ENCODE peak calls at places on chromosomes 3 and 15, in four cellular contexts. One of them, this sample, is unnamed.

GRCh38 chr15:38193496-38193895 is 59.1 kb upstream of the SPRED1 start:
- DNase-seq in brain microvascular endothelial cell: no peak
- DNase-seq in A549: no peak
- DNase-seq in epithelial cell of esophagus: no peak
- DNase-seq in this sample: no peak

GRCh38 chr3:177443469-177443868 is 246.2 kb upstream of the TBL1XR1 start:
- DNase-seq in A549: no peak
- DNase-seq in epithelial cell of esophagus: peak
- DNase-seq in brain microvascular endothelial cell: peak
- DNase-seq in this sample: peak

GRCh38 chr15:31274496-31275330 is 51.9 kb upstream of the KLF13 start:
- DNase-seq in brain microvascular endothelial cell: no peak
- DNase-seq in epithelial cell of esophagus: no peak
- DNase-seq in A549: no peak
- DNase-seq in this sample: no peak

GRCh38 chr3:196214783-196215441 is 1.4 kb upstream of the SLC51A start:
- DNase-seq in brain microvascular endothelial cell: no peak
- DNase-seq in epithelial cell of esophagus: no peak
- DNase-seq in A549: no peak
- DNase-seq in this sample: no peak

GRCh38 chr3:196990654-196991053 is 22.0 kb upstream of the PIGZ start:
- DNase-seq in A549: no peak
- DNase-seq in brain microvascular endothelial cell: no peak
- DNase-seq in epithelial cell of esophagus: no peak
- DNase-seq in this sample: no peak

GRCh38 chr3:150150633-150151032 is 179.9 kb upstream of the PFN2 start:
- DNase-seq in A549: no peak
- DNase-seq in epithelial cell of esophagus: peak
- DNase-seq in brain microvascular endothelial cell: no peak
- DNase-seq in this sample: no peak

GRCh38 chr3:168952551-168952950 is 711.0 kb downstream of the MECOM start:
- DNase-seq in epithelial cell of esophagus: peak
- DNase-seq in A549: no peak
- DNase-seq in brain microvascular endothelial cell: no peak
- DNase-seq in this sample: peak

GRCh38 chr3:69806735-69807438 is 67.6 kb downstream of the MITF start:
- DNase-seq in A549: no peak
- DNase-seq in epithelial cell of esophagus: no peak
- DNase-seq in brain microvascular endothelial cell: peak
- DNase-seq in this sample: no peak

GRCh38 chr3:51389423-51390183 is 1.5 kb upstream of the RBM15B start:
- DNase-seq in epithelial cell of esophagus: peak
- DNase-seq in brain microvascular endothelial cell: peak
- DNase-seq in A549: peak
- DNase-seq in this sample: no peak

GRCh38 chr15:59260090-59260489 is 53.4 kb downstream of the LDHAL6B start:
- DNase-seq in A549: no peak
- DNase-seq in brain microvascular endothelial cell: no peak
- DNase-seq in epithelial cell of esophagus: no peak
- DNase-seq in this sample: no peak

GRCh38 chr15:94053626-94054025 is 177.7 kb upstream of the MCTP2 start:
- DNase-seq in epithelial cell of esophagus: no peak
- DNase-seq in brain microvascular endothelial cell: no peak
- DNase-seq in A549: no peak
- DNase-seq in this sample: no peak

GRCh38 chr3:73298243-73299183 is 237.1 kb downstream of the EBLN2 start:
- DNase-seq in epithelial cell of esophagus: no peak
- DNase-seq in brain microvascular endothelial cell: no peak
- DNase-seq in A549: no peak
- DNase-seq in this sample: no peak

GRCh38 chr15:67794832-67795574 is 30.3 kb upstream of the SKOR1 start:
- DNase-seq in epithelial cell of esophagus: no peak
- DNase-seq in A549: no peak
- DNase-seq in brain microvascular endothelial cell: no peak
- DNase-seq in this sample: no peak

GRCh38 chr15:29773816-29774215 is 48.5 kb downstream of the TJP1 start:
- DNase-seq in epithelial cell of esophagus: no peak
- DNase-seq in A549: no peak
- DNase-seq in brain microvascular endothelial cell: no peak
- DNase-seq in this sample: no peak

GRCh38 chr15:62559049-62559733 is 394.1 kb upstream of the C2CD4B start:
- DNase-seq in A549: no peak
- DNase-seq in epithelial cell of esophagus: no peak
- DNase-seq in brain microvascular endothelial cell: peak
- DNase-seq in this sample: no peak

GRCh38 chr15:51879555-51879954 is 50.1 kb downstream of the TMOD3 start:
- DNase-seq in epithelial cell of esophagus: peak
- DNase-seq in A549: no peak
- DNase-seq in brain microvascular endothelial cell: peak
- DNase-seq in this sample: no peak

GRCh38 chr3:46360904-46361303 is 7.0 kb downstream of the CCR2 start:
- DNase-seq in A549: no peak
- DNase-seq in epithelial cell of esophagus: no peak
- DNase-seq in brain microvascular endothelial cell: no peak
- DNase-seq in this sample: no peak

GRCh38 chr3:11154953-11155325 is 646 bp downstream of the HRH1 start:
- DNase-seq in A549: no peak
- DNase-seq in brain microvascular endothelial cell: no peak
- DNase-seq in epithelial cell of esophagus: peak
- DNase-seq in this sample: no peak

GRCh38 chr15:31161990-31162389 is 60.5 kb upstream of the TRPM1 start:
- DNase-seq in epithelial cell of esophagus: no peak
- DNase-seq in brain microvascular endothelial cell: no peak
- DNase-seq in A549: no peak
- DNase-seq in this sample: no peak

GRCh38 chr3:23915537-23916108 is 1.2 kb downstream of the NKIRAS1 start:
- DNase-seq in epithelial cell of esophagus: no peak
- DNase-seq in A549: no peak
- DNase-seq in brain microvascular endothelial cell: peak
- DNase-seq in this sample: no peak

GRCh38 chr3:129448187-129448895 is 8.3 kb downstream of the IFT122 start:
- DNase-seq in A549: no peak
- DNase-seq in brain microvascular endothelial cell: no peak
- DNase-seq in epithelial cell of esophagus: no peak
- DNase-seq in this sample: no peak

GRCh38 chr3:156762631-156763185 is 63.4 kb upstream of the LEKR1 start:
- DNase-seq in A549: no peak
- DNase-seq in brain microvascular endothelial cell: peak
- DNase-seq in epithelial cell of esophagus: peak
- DNase-seq in this sample: peak

GRCh38 chr3:127740136-127740915 is 67.6 kb downstream of the ABTB1 start:
- DNase-seq in brain microvascular endothelial cell: peak
- DNase-seq in A549: no peak
- DNase-seq in epithelial cell of esophagus: no peak
- DNase-seq in this sample: no peak

GRCh38 chr3:39148116-39149058 is 5.0 kb downstream of the CSRNP1 start:
- DNase-seq in A549: no peak
- DNase-seq in epithelial cell of esophagus: peak
- DNase-seq in brain microvascular endothelial cell: peak
- DNase-seq in this sample: no peak
- H3K4me3 ChIP-seq in A549: peak
- H3K4me3 ChIP-seq in epithelial cell of esophagus: no peak
- H3K4me3 ChIP-seq in brain microvascular endothelial cell: peak
- H3K4me3 ChIP-seq in this sample: no peak

DNA sequence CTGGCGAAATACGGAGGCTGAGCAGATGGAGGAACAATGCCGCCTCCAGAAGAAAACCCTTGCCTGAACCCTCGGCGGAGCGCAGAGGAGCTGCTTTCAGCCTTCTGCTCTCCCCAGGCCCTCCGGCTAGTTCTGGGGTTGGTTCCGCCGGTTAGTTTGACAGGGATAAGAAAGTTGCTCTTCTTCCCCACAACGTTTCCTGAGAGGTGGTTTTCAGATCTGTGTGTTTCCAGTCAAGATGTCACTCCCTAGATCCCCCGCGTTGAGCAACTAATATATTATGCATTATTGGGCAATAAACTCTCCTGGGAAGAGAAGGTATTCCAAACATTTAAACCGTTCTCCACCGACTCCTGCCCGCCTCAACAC is 551 bp downstream of the NLGN1 start:
- DNase-seq in epithelial cell of esophagus: peak
- DNase-seq in brain microvascular endothelial cell: no peak
- DNase-seq in A549: no peak
- DNase-seq in this sample: peak
- H3K4me3 ChIP-seq in epithelial cell of esophagus: peak
- H3K4me3 ChIP-seq in brain microvascular endothelial cell: peak
- H3K4me3 ChIP-seq in A549: peak
- H3K4me3 ChIP-seq in this sample: peak

DNA sequence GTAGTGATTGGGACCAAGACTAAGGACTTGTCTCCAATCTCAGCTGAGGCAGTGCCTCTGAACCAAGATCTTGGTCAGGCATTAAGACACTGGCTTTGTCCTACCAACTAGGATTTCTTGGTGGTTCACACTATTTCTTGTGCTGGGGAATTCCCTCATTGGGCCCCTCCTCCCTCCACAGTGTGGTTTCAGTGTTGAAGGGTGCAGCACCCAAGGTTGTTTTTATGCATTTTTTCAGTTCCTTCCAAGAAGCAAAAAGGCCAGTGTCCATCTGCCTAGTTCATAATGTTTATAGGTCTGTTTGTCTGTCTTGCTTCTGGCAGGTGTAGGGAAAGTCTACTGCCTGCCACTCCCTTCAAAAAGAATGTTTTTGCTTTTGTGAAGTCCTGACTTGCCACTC is 10.6 kb upstream of the ITPKA start:
- DNase-seq in epithelial cell of esophagus: no peak
- DNase-seq in brain microvascular endothelial cell: no peak
- DNase-seq in A549: no peak
- DNase-seq in this sample: no peak
- H3K4me3 ChIP-seq in epithelial cell of esophagus: no peak
- H3K4me3 ChIP-seq in brain microvascular endothelial cell: no peak
- H3K4me3 ChIP-seq in A549: no peak
- H3K4me3 ChIP-seq in this sample: no peak

DNA sequence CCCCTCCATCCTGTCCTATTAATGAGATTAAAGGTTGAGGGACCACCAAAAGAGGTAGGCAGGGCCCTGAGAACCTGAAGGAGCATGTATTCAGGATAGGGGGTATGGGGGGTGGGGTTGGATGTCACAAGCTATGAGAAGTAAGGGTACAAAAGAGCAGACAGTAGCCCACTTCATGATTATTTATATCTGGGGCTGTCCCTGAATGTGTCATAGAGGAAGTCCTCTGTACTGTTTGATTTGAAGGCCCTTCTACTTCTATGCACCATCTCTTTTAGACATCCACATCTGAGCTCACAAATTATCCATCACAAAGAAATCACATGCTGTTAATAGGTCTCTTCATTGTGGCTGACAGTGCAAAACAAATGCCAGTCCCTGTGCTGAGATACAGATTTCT is 68.6 kb downstream of the FHIT start:
- DNase-seq in brain microvascular endothelial cell: no peak
- DNase-seq in epithelial cell of esophagus: no peak
- DNase-seq in A549: no peak
- DNase-seq in this sample: no peak
- H3K4me3 ChIP-seq in brain microvascular endothelial cell: no peak
- H3K4me3 ChIP-seq in epithelial cell of esophagus: no peak
- H3K4me3 ChIP-seq in A549: no peak
- H3K4me3 ChIP-seq in this sample: no peak

GRCh38 chr3:137769321-137770065 is 5.4 kb downstream of the SOX14 start:
- DNase-seq in brain microvascular endothelial cell: no peak
- DNase-seq in epithelial cell of esophagus: no peak
- DNase-seq in A549: no peak
- DNase-seq in this sample: no peak
- H3K4me3 ChIP-seq in brain microvascular endothelial cell: no peak
- H3K4me3 ChIP-seq in epithelial cell of esophagus: no peak
- H3K4me3 ChIP-seq in A549: no peak
- H3K4me3 ChIP-seq in this sample: no peak

GRCh38 chr3:160053048-160053391 is 64.4 kb downstream of the IL12A start:
- DNase-seq in A549: no peak
- DNase-seq in epithelial cell of esophagus: no peak
- DNase-seq in brain microvascular endothelial cell: no peak
- DNase-seq in this sample: no peak
- H3K4me3 ChIP-seq in A549: no peak
- H3K4me3 ChIP-seq in epithelial cell of esophagus: no peak
- H3K4me3 ChIP-seq in brain microvascular endothelial cell: no peak
- H3K4me3 ChIP-seq in this sample: no peak

GRCh38 chr3:170421758-170422157 is 3.1 kb downstream of the CLDN11 start:
- DNase-seq in A549: no peak
- DNase-seq in epithelial cell of esophagus: no peak
- DNase-seq in brain microvascular endothelial cell: no peak
- DNase-seq in this sample: no peak

GRCh38 chr3:170421147-170421641 is 2.5 kb downstream of the CLDN11 start:
- DNase-seq in A549: no peak
- DNase-seq in epithelial cell of esophagus: no peak
- DNase-seq in brain microvascular endothelial cell: no peak
- DNase-seq in this sample: no peak

GRCh38 chr3:170425491-170426239 is 7.0 kb downstream of the CLDN11 start:
- DNase-seq in A549: no peak
- DNase-seq in epithelial cell of esophagus: no peak
- DNase-seq in brain microvascular endothelial cell: no peak
- DNase-seq in this sample: no peak

GRCh38 chr3:170424879-170425278 is 6.2 kb downstream of the CLDN11 start:
- DNase-seq in A549: no peak
- DNase-seq in brain microvascular endothelial cell: peak
- DNase-seq in epithelial cell of esophagus: no peak
- DNase-seq in this sample: no peak

DNA sequence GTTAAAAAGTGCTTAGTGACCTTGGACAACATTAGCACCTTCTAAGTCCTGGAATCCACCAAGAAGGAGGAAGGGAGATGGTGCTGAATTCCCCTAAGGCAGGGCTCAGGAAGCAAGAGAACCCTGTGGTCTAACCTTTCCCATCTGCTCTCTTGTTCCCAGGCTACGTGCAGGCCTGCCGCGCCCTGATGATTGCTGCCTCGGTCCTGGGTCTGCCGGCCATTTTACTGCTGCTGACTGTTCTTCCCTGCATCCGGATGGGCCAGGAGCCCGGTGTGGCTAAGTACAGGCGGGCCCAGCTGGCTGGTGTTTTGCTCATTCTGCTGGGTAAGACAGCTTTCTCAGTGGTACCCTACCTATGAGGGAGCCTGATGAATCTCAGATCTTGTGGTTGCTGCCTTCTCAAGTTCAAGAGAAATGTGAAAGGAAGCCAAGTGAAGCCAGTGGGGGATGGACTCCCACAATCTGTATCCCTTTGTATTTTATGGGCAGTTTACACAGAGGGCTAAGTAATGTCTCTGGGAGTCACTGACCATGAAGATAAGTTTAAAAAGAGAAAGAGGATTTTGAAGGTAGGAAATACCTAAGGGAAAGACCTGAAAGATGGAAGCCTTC is 4.4 kb downstream of the CLDN11 start:
- DNase-seq in epithelial cell of esophagus: no peak
- DNase-seq in brain microvascular endothelial cell: no peak
- DNase-seq in A549: no peak
- DNase-seq in this sample: no peak
- H3K4me3 ChIP-seq in epithelial cell of esophagus: no peak
- H3K4me3 ChIP-seq in brain microvascular endothelial cell: no peak
- H3K4me3 ChIP-seq in A549: no peak
- H3K4me3 ChIP-seq in this sample: no peak

This sample was measured in SK-N-MC.